ENCODE peak calls at places on chromosomes 2 and 18, in eight cellular contexts. E is amniotic stem cell, M is GM04504, Y is esophagus squamous epithelium, A is GM12865, S is dermis microvascular lymphatic vessel endothelial cell, C is EL, N is mucosa of descending colon. X is an unnamed sample.
A peak's percentile ranks its signal among the peaks of the same experiment; 100 is the strongest.

GRCh38 chr2:205629021-205629817 is 53.1 kb upstream of the NRP2 start:
- DNase-seq in E (no peak), M (no peak), Y (no peak), A (no peak), S (no peak), C (no peak), N (no peak), X (no peak)

GRCh38 chr2:156956161-156956560 is 301.3 kb upstream of the GALNT5 start:
- DNase-seq in E (no peak), M (no peak), Y (no peak), A (no peak), S (no peak), C (no peak), N (no peak), X (no peak)

GRCh38 chr18:49380812-49381211 is 79.6 kb downstream of the DYM start:
- DNase-seq in E (no peak), M (no peak), Y (no peak), A (no peak), S (no peak), C (no peak), N (no peak), X (no peak)

GRCh38 chr2:232333361-232334135 is 45.0 kb upstream of the ALPP start:
- DNase-seq in E (no peak), M (no peak), Y (no peak), A (no peak), S (peak; percentile 17), C (peak; percentile 13), N (peak; percentile 21), X (no peak)

GRCh38 chr2:235050992-235051351 is 99.2 kb downstream of the SH3BP4 start:
- DNase-seq in E (peak; percentile 76), M (peak; percentile 97), Y (peak; percentile 26), A (no peak), S (peak; percentile 89), C (peak; percentile 96), N (peak; percentile 88), X (peak; percentile 81)

GRCh38 chr2:170563401-170563800 is 151.7 kb upstream of the SP5 start:
- DNase-seq in E (no peak), M (no peak), Y (no peak), A (no peak), S (no peak), C (no peak), N (no peak), X (no peak)

GRCh38 chr2:204072443-204073324 is 136.1 kb downstream of the ICOS start:
- DNase-seq in E (no peak), M (no peak), Y (no peak), A (peak; percentile 51), S (peak; percentile 43), C (peak; percentile 16), N (peak; percentile 48), X (peak; percentile 20)

GRCh38 chr2:124560592-124561112 is 535.6 kb downstream of the CNTNAP5 start:
- DNase-seq in E (no peak), M (no peak), Y (no peak), A (no peak), S (no peak), C (no peak), N (no peak), X (no peak)

GRCh38 chr2:134335601-134336000 is 81.7 kb downstream of the MGAT5 start:
- DNase-seq in E (no peak), M (no peak), Y (no peak), A (no peak), S (no peak), C (no peak), N (no peak), X (no peak)

GRCh38 chr2:136324966-136325365 is 207.0 kb upstream of the CXCR4 start:
- DNase-seq in E (no peak), M (no peak), Y (no peak), A (no peak), S (no peak), C (no peak), N (no peak), X (no peak)

GRCh38 chr2:44166096-44166495 is 2.6 kb upstream of the PPM1B start:
- DNase-seq in E (no peak), M (no peak), Y (no peak), A (no peak), S (no peak), C (no peak), N (peak; percentile 38), X (no peak)

GRCh38 chr2:27807476-27807875 is 36.0 kb downstream of the MRPL33 start:
- DNase-seq in E (peak; percentile 17), M (no peak), Y (no peak), A (peak; percentile 11), S (peak; percentile 60), C (peak; percentile 51), N (peak; percentile 58), X (peak; percentile 46)

GRCh38 chr2:28661589-28662001 is 90.0 kb upstream of the PPP1CB start:
- DNase-seq in E (no peak), M (no peak), Y (no peak), A (no peak), S (peak; percentile 93), C (peak; percentile 86), N (peak; percentile 63), X (peak; percentile 94)

GRCh38 chr2:220891405-220891804 is 680.7 kb downstream of the EPHA4 start:
- DNase-seq in E (peak; percentile 79), M (peak; percentile 44), Y (no peak), A (no peak), S (no peak), C (peak; percentile 93), N (no peak), X (peak; percentile 77)

GRCh38 chr2:23606196-23606595 is 221.2 kb downstream of the KLHL29 start:
- DNase-seq in E (no peak), M (no peak), Y (no peak), A (no peak), S (no peak), C (no peak), N (no peak), X (no peak)

GRCh38 chr2:25787020-25787419 is 91.3 kb downstream of the ASXL2 start:
- DNase-seq in E (no peak), M (no peak), Y (no peak), A (no peak), S (no peak), C (no peak), N (no peak), X (peak; percentile 26)

GRCh38 chr2:53098323-53099073 is 669.1 kb upstream of the CHAC2 start:
- DNase-seq in E (no peak), M (no peak), Y (no peak), A (no peak), S (no peak), C (no peak), N (no peak), X (no peak)

GRCh38 chr2:16047701-16048100 is 107.4 kb downstream of the MYCN start:
- DNase-seq in E (no peak), M (no peak), Y (no peak), A (no peak), S (no peak), C (no peak), N (no peak), X (no peak)

GRCh38 chr2:200694071-200694470 is 108.3 kb downstream of the AOX1 start:
- DNase-seq in E (no peak), M (no peak), Y (no peak), A (no peak), S (no peak), C (no peak), N (no peak), X (peak; percentile 21)

GRCh38 chr2:173749315-173749714 is 215.9 kb downstream of the SP3 start:
- DNase-seq in E (peak; percentile 26), M (peak; percentile 19), Y (no peak), A (no peak), S (peak; percentile 12), C (peak; percentile 39), N (no peak), X (peak; percentile 19)

GRCh38 chr2:236574424-236575145 is 5.0 kb downstream of the ACKR3 start:
- DNase-seq in E (no peak), M (no peak), Y (no peak), A (no peak), S (no peak), C (no peak), N (no peak), X (no peak)

GRCh38 chr2:67277450-67277849 is 119.7 kb upstream of the ETAA1 start:
- DNase-seq in E (no peak), M (no peak), Y (no peak), A (no peak), S (no peak), C (no peak), N (peak; percentile 62), X (no peak)

GRCh38 chr2:196291418-196291817 is 120.0 kb upstream of the STK17B start:
- DNase-seq in E (no peak), M (no peak), Y (no peak), A (no peak), S (no peak), C (no peak), N (no peak), X (no peak)

GRCh38 chr2:218282173-218282991 is 9.9 kb downstream of the TMBIM1 start:
- DNase-seq in E (no peak), M (no peak), Y (no peak), A (no peak), S (peak; percentile 26), C (peak; percentile 53), N (no peak), X (no peak)

GRCh38 chr2:170500770-170501169 is 214.4 kb upstream of the SP5 start:
- DNase-seq in E (no peak), M (no peak), Y (no peak), A (no peak), S (no peak), C (no peak), N (no peak), X (peak; percentile 72)

GRCh38 chr18:78999939-79000338 is 20.3 kb downstream of the SALL3 start:
- DNase-seq in E (no peak), M (no peak), Y (no peak), A (no peak), S (no peak), C (no peak), N (no peak), X (no peak)

GRCh38 chr18:8283901-8284585 is 325.2 kb upstream of the RAB12 start:
- DNase-seq in E (no peak), M (peak; percentile 6), Y (no peak), A (no peak), S (peak; percentile 66), C (peak; percentile 69), N (no peak), X (peak; percentile 84)

GRCh38 chr2:85132392-85132791 is 800 bp upstream of the TCF7L1 start:
- DNase-seq in E (peak; percentile 53), M (no peak), Y (no peak), A (no peak), S (no peak), C (peak; percentile 41), N (no peak), X (no peak)

GRCh38 chr2:172381275-172381608 is 46.1 kb upstream of the ITGA6 start:
- DNase-seq in E (no peak), M (no peak), Y (no peak), A (no peak), S (no peak), C (no peak), N (no peak), X (no peak)

X was measured in iris pigment epithelial cell.